ENCODE peak calls at places on chromosomes 1 and 21, in six cellular contexts. I, G, U, Q, R and M are unnamed samples.

GRCh38 chr1:155038602-155039307 is 5.1 kb downstream of the DCST1 start:
- DNase-seq in I (peak), U (no peak), Q (no peak), R (no peak), G (no peak), M (peak)

GRCh38 chr1:116529199-116529616 is 41.6 kb downstream of the CD58 start:
- DNase-seq in R (no peak), G (no peak), I (peak), U (no peak), Q (no peak), M (no peak)

GRCh38 chr21:42737969-42738590 is 84.7 kb downstream of the PDE9A start:
- DNase-seq in R (no peak), G (no peak), Q (no peak), U (no peak), I (no peak), M (peak)

GRCh38 chr21:26246073-26246472 is 75.5 kb upstream of the APP start:
- DNase-seq in R (no peak), Q (no peak), U (no peak), I (no peak), G (no peak), M (no peak)

GRCh38 chr1:119542492-119542946 is 35.5 kb downstream of the HSD3B1 start:
- DNase-seq in I (no peak), Q (no peak), R (no peak), G (no peak), U (no peak), M (no peak)

GRCh38 chr1:29237906-29238600 is 1.7 kb downstream of the PTPRU start:
- DNase-seq in R (no peak), Q (no peak), G (peak), I (no peak), U (peak), M (peak)

GRCh38 chr1:172630060-172630818 is 28.7 kb upstream of the FASLG start:
- DNase-seq in R (no peak), U (no peak), Q (no peak), I (peak), G (no peak), M (no peak)

GRCh38 chr1:68293122-68293521 is 60.8 kb upstream of the WLS start:
- DNase-seq in I (no peak), G (peak), U (peak), R (no peak), Q (no peak), M (no peak)

GRCh38 chr1:203362561-203363055 is 11.7 kb upstream of the FMOD start:
- DNase-seq in R (no peak), I (no peak), U (no peak), G (no peak), Q (no peak), M (no peak)

GRCh38 chr21:29152936-29153335 is 22.5 kb downstream of the MAP3K7CL start:
- DNase-seq in G (no peak), R (no peak), Q (no peak), U (no peak), I (no peak), M (no peak)

GRCh38 chr1:93526431-93526830 is 78.5 kb downstream of the FNBP1L start:
- DNase-seq in R (no peak), I (no peak), G (no peak), U (no peak), Q (no peak), M (no peak)
- H3K18ac ChIP-seq in R (no peak), I (no peak), G (no peak), U (no peak), Q (no peak), M (no peak)

GRCh38 chr1:94100129-94100784 is 20.7 kb downstream of the ABCA4 start:
- DNase-seq in U (no peak), Q (no peak), G (no peak), I (no peak), R (no peak), M (no peak)

GRCh38 chr1:94100785-94101612 is 19.9 kb downstream of the ABCA4 start:
- DNase-seq in U (no peak), G (no peak), Q (no peak), I (no peak), R (no peak), M (no peak)

GRCh38 chr1:94098585-94099111 is 22.3 kb downstream of the ABCA4 start:
- DNase-seq in R (no peak), I (no peak), U (no peak), G (no peak), Q (no peak), M (no peak)

GRCh38 chr1:94101613-94101940 is 19.4 kb downstream of the ABCA4 start:
- DNase-seq in I (peak), G (no peak), U (no peak), R (no peak), Q (no peak), M (no peak)

DNA sequence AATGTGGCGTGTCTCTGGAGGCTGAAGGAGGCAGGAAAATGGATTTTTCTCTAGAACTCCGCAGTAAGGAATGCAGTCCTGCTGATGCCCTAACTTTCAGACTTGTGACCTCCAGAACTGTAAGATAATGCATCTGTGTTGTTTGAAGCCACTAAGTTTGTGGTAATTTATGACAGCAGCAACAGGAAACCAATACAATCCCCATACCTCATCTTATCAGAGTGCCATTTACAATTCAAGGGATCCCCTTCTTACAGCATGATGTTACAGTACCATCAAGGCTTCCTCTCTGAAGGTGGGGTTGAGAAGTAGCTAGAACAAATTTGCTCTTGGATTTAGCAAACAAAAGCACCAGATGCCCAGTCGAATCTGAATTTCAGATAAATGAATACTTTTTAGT is 21.6 kb downstream of the ABCA4 start:
- DNase-seq in U (no peak), R (no peak), Q (no peak), G (no peak), I (no peak), M (no peak)
- H2BK120ac ChIP-seq in U (no peak), R (no peak), Q (no peak), G (no peak), I (no peak), M (no peak)

GRCh38 chr1:240091614-240092300 is at the start of gene FMN2:
- DNase-seq in G (peak), U (peak), Q (peak), I (peak), R (no peak), M (peak)
- H2BK15ac ChIP-seq in G (no peak), U (no peak), Q (peak), I (no peak), R (no peak), M (no peak)

GRCh38 chr1:35931424-35932157 is 686 bp downstream of the AGO3 start:
- DNase-seq in U (no peak), Q (no peak), R (no peak), G (peak), I (peak), M (peak)
- H3K18ac ChIP-seq in U (peak), Q (peak), R (peak), G (peak), I (peak), M (peak)